ENCODE peak calls at places on chromosomes 7 and 10, in four cellular contexts. H is progenitor cell of endocrine pancreas, W is HFF-Myc, C is endothelial cell. N is an unnamed sample.

GRCh38 chr10:107740962-107741690 is 576.6 kb upstream of the SORCS1 start:
- DNase-seq in H (no peak), W (no peak), C (no peak), N (no peak)

GRCh38 chr10:90856261-90856660 is 1.6 kb downstream of the HTR7 start:
- DNase-seq in H (no peak), W (no peak), C (no peak), N (no peak)

GRCh38 chr10:119608316-119609155 is 11.8 kb upstream of the TIAL1 start:
- DNase-seq in H (no peak), W (no peak), C (peak), N (no peak)

GRCh38 chr7:2002561-2003450 is 229.9 kb downstream of the MAD1L1 start:
- DNase-seq in H (no peak), W (no peak), C (no peak), N (no peak)

GRCh38 chr7:157516311-157516710 is 179.5 kb downstream of the DNAJB6 start:
- DNase-seq in H (no peak), W (no peak), C (no peak), N (no peak)

GRCh38 chr7:44348300-44348699 is 22.9 kb upstream of the CAMK2B start:
- DNase-seq in H (no peak), W (no peak), C (peak), N (no peak)

GRCh38 chr10:118237930-118238329 is 104.2 kb downstream of the FAM204A start:
- DNase-seq in H (no peak), W (no peak), C (no peak), N (no peak)

GRCh38 chr10:132258423-132258822 is 49.3 kb downstream of the STK32C start:
- DNase-seq in H (no peak), W (no peak), C (no peak), N (no peak)

GRCh38 chr7:140645166-140645565 is 4.6 kb upstream of the DENND2A start:
- DNase-seq in H (no peak), W (no peak), C (peak), N (no peak)

GRCh38 chr10:68406111-68406814 is 814 bp downstream of the RUFY2 start:
- DNase-seq in H (peak), W (no peak), C (peak), N (peak)

GRCh38 chr10:43598447-43598846 is 7.8 kb upstream of the ZNF485 start:
- DNase-seq in H (no peak), W (no peak), C (no peak), N (no peak)

GRCh38 chr7:21616796-21617436 is 74.1 kb downstream of the DNAH11 start:
- DNase-seq in H (no peak), W (no peak), C (no peak), N (no peak)

GRCh38 chr10:89207181-89207800 is at the start of gene CH25H:
- DNase-seq in H (peak), W (no peak), C (peak), N (no peak)

GRCh38 chr7:100053201-100053600 is 3.6 kb downstream of the ZSCAN21 start:
- DNase-seq in H (no peak), W (peak), C (peak), N (no peak)

GRCh38 chr10:72058989-72059842 is 29.1 kb downstream of the SPOCK2 start:
- DNase-seq in H (no peak), W (no peak), C (no peak), N (no peak)

GRCh38 chr10:131960631-131961046 is 21.1 kb downstream of the BNIP3 start:
- DNase-seq in H (no peak), W (no peak), C (no peak), N (no peak)

GRCh38 chr10:80289451-80290287 is at the start of gene MAT1A:
- DNase-seq in H (no peak), W (no peak), C (no peak), N (no peak)

GRCh38 chr10:70430489-70431445 is 10.7 kb downstream of the NODAL start:
- DNase-seq in H (no peak), W (no peak), C (no peak), N (no peak)

GRCh38 chr10:73991846-73992245 is 6.1 kb upstream of the VCL start:
- DNase-seq in H (no peak), W (no peak), C (no peak), N (no peak)

GRCh38 chr7:158055726-158056510 is 531.7 kb downstream of the PTPRN2 start:
- DNase-seq in H (no peak), W (no peak), C (no peak), N (no peak)

GRCh38 chr10:74824184-74825032 is 2.0 kb upstream of the KAT6B start:
- DNase-seq in H (no peak), W (no peak), C (peak), N (no peak)

GRCh38 chr7:138848056-138848975 is 50.3 kb upstream of the ATP6V0A4 start:
- DNase-seq in H (no peak), W (no peak), C (no peak), N (no peak)

GRCh38 chr10:24374134-24374915 is 165.4 kb downstream of the KIAA1217 start:
- DNase-seq in H (no peak), W (peak), C (no peak), N (peak)

GRCh38 chr10:1402821-1403507 is 334.4 kb downstream of the ADARB2 start:
- DNase-seq in H (no peak), W (no peak), C (no peak), N (no peak)

GRCh38 chr7:66296001-66296521 is 90.9 kb downstream of the TPST1 start:
- DNase-seq in H (no peak), W (no peak), C (no peak), N (peak)

GRCh38 chr7:134533288-134533771 is 6.0 kb downstream of the AKR1B10 start:
- DNase-seq in H (no peak), W (peak), C (no peak), N (no peak)

GRCh38 chr7:129741743-129742213 is 130.3 kb downstream of the NRF1 start:
- DNase-seq in H (no peak), W (no peak), C (no peak), N (no peak)

GRCh38 chr7:23105644-23106490 is at the start of gene KLHL7:
- DNase-seq in H (peak), W (peak), C (peak), N (no peak)

GRCh38 chr7:120857558-120858298 is at the start of gene TSPAN12:
- DNase-seq in H (peak), W (no peak), C (peak), N (no peak)

GRCh38 chr7:901388-902154 is 25.2 kb downstream of the GET4 start:
- DNase-seq in H (no peak), W (peak), C (peak), N (no peak)

GRCh38 chr10:72329290-72330058 is 25.2 kb downstream of the DNAJB12 start:
- DNase-seq in H (no peak), W (no peak), C (no peak), N (no peak)

GRCh38 chr10:102629661-102630614 is 14.3 kb upstream of the TRIM8 start:
- DNase-seq in H (no peak), W (peak), C (peak), N (peak)

GRCh38 chr7:101554584-101555268 is 74.4 kb downstream of the MYL10 start:
- DNase-seq in H (no peak), W (no peak), C (no peak), N (no peak)

GRCh38 chr7:47940482-47941001 is 7.7 kb downstream of the PKD1L1 start:
- DNase-seq in H (no peak), W (peak), C (no peak), N (no peak)

GRCh38 chr7:47937711-47938573 is 10.3 kb downstream of the PKD1L1 start:
- DNase-seq in H (no peak), W (no peak), C (no peak), N (no peak)

GRCh38 chr7:47939425-47940036 is 8.7 kb downstream of the PKD1L1 start:
- DNase-seq in H (no peak), W (no peak), C (no peak), N (no peak)

GRCh38 chr7:47937065-47937687 is 11.1 kb downstream of the PKD1L1 start:
- DNase-seq in H (no peak), W (no peak), C (no peak), N (no peak)

GRCh38 chr7:47938574-47939165 is 9.6 kb downstream of the PKD1L1 start:
- DNase-seq in H (no peak), W (no peak), C (no peak), N (no peak)
- TF ChIP-seq CTCF in H (peak), W (no peak), C (no peak), N (peak)

GRCh38 chr7:150963707-150964559 is 14.2 kb downstream of the KCNH2 start:
- DNase-seq in H (no peak), W (no peak), C (no peak), N (no peak)

GRCh38 chr7:150962743-150963399 is 15.2 kb downstream of the KCNH2 start:
- DNase-seq in H (peak), W (no peak), C (peak), N (no peak)

GRCh38 chr7:150966002-150966401 is 12.1 kb downstream of the KCNH2 start:
- DNase-seq in H (no peak), W (no peak), C (peak), N (no peak)

GRCh38 chr7:150965273-150965830 is 12.8 kb downstream of the KCNH2 start:
- DNase-seq in H (no peak), W (no peak), C (no peak), N (no peak)

DNA sequence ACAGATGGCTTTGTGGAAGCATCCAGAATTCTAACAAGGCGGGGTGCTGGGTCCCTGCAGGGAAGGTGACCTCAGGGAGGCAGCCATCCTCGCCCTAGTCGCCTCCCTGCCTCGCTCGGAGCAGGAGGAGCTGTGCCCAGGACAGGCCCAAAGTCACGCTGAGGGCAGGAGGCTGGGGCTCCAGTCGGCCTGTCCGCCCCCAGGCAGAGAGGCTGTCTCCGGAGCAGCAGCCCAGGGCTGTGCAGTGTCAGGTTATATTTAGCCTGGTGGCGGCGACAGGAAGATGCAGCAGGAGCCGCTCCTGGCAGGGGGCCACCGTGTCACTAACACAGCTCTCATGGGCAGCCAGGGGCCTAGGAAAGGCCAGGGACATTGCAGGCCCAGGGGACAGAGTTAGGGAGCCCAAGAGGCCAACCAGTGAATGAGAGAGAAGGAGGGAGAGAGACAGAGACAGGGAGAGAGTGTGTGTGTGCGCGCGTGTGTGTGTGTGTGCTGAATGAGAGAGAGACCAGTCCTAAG is 13.5 kb downstream of the KCNH2 start:
- DNase-seq in H (no peak), W (no peak), C (no peak), N (no peak)
- TF ChIP-seq CTCF in H (peak), W (no peak), C (peak), N (no peak)

DNA sequence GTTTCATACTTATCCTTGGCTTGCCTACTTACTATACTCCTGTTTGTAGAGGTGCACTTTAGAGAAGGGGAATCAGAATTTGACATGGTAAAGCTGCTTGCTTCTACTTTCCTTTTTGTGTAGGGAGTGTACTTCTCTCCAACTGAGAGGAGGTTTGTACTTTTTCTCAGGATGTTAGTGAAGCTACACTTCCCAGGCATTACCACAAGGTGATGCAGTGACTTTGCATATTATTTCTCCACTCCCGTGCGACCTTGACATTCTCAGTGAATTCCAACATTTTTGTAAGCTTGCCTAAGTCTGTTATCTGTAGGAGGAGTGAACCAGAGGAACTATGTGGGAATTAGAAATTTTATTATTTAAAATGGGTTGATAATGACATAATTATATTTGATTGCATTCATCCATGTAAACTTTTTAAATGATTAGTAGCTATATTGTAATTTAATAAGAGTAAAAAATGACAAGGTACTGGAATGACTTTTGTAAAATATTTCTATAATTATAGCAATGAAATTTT is 5.2 kb downstream of the TAX1BP1 start:
- DNase-seq in H (no peak), W (peak), C (peak), N (no peak)
- TF ChIP-seq CTCF in H (peak), W (peak), C (no peak), N (peak)

GRCh38 chr10:29554660-29555059 is 80.1 kb downstream of the SVIL start:
- DNase-seq in H (no peak), W (no peak), C (no peak), N (no peak)
- TF ChIP-seq CTCF in H (no peak), W (no peak), C (no peak), N (no peak)

GRCh38 chr10:61951144-61951483 is 49.6 kb downstream of the ARID5B start:
- DNase-seq in H (no peak), W (no peak), C (no peak), N (no peak)
- TF ChIP-seq CTCF in H (no peak), W (no peak), C (no peak), N (no peak)